ENCODE peak calls at places on chromosomes 13 and 19, in five cellular contexts. Y is HepG2, S is K562, L is GM12878, U is H1. G is an unnamed sample.

GRCh38 chr19:50724522-50725217 is 1.5 kb downstream of the CLEC11A start:
- DNase-seq in U (peak), L (peak), Y (peak), S (peak), G (peak)

GRCh38 chr13:94525781-94526180 is 46.3 kb upstream of the DCT start:
- DNase-seq in U (no peak), S (no peak), L (no peak), Y (no peak), G (no peak)

GRCh38 chr13:44739120-44739519 is 163.0 kb upstream of the TSC22D1 start:
- DNase-seq in L (no peak), U (no peak), S (no peak), Y (no peak), G (no peak)

GRCh38 chr19:41426952-41427646 is at the start of gene B3GNT8:
- DNase-seq in Y (peak), L (no peak), S (peak), U (peak), G (peak)

GRCh38 chr13:25683056-25683455 is 311.3 kb downstream of the ATP8A2 start:
- DNase-seq in L (no peak), S (no peak), Y (no peak), U (no peak), G (no peak)

GRCh38 chr19:50536662-50537305 is 23.1 kb upstream of the ASPDH start:
- DNase-seq in U (no peak), Y (no peak), S (no peak), L (no peak), G (no peak)

GRCh38 chr19:19468424-19469050 is 46.8 kb downstream of the TSSK6 start:
- DNase-seq in Y (no peak), L (no peak), U (no peak), S (no peak), G (no peak)

GRCh38 chr13:21137696-21138095 is 38.7 kb downstream of the SKA3 start:
- DNase-seq in Y (peak), S (no peak), U (no peak), L (no peak), G (no peak)

GRCh38 chr13:113584870-113585671 is 518 bp downstream of the TFDP1 start:
- DNase-seq in U (peak), L (no peak), S (peak), Y (no peak), G (no peak)

GRCh38 chr13:81487151-81487550 is 1146.2 kb upstream of the SPRY2 start:
- DNase-seq in L (no peak), S (no peak), Y (peak), U (peak), G (peak)

GRCh38 chr13:50340566-50341287 is 325.5 kb downstream of the KCNRG start:
- DNase-seq in L (no peak), Y (no peak), S (no peak), U (no peak), G (no peak)

GRCh38 chr13:33676700-33677048 is 141.3 kb upstream of the RFC3 start:
- DNase-seq in S (no peak), U (no peak), L (no peak), Y (peak), G (no peak)

GRCh38 chr19:17933414-17934129 is 757 bp downstream of the CCDC124 start:
- DNase-seq in Y (peak), L (no peak), U (no peak), S (peak), G (no peak)

GRCh38 chr13:33787051-33787591 is 30.8 kb upstream of the RFC3 start:
- DNase-seq in U (no peak), L (peak), Y (no peak), S (no peak), G (no peak)

GRCh38 chr13:97435794-97436193 is 1.8 kb downstream of the RAP2A start:
- DNase-seq in Y (no peak), U (no peak), S (no peak), L (no peak), G (no peak)

GRCh38 chr13:71797487-71797886 is 69.5 kb downstream of the DACH1 start:
- DNase-seq in Y (no peak), U (no peak), S (no peak), L (no peak), G (no peak)

GRCh38 chr13:48235100-48235813 is 2.3 kb downstream of the ITM2B start:
- DNase-seq in L (peak), Y (no peak), U (no peak), S (no peak), G (no peak)

GRCh38 chr19:45972081-45972943 is 1.4 kb downstream of the NOVA2 start:
- DNase-seq in S (peak), Y (no peak), U (peak), L (no peak), G (no peak)

GRCh38 chr19:52658595-52658994 is 20.4 kb upstream of the ZNF83 start:
- DNase-seq in Y (peak), L (no peak), U (no peak), S (no peak), G (no peak)

GRCh38 chr19:58406818-58407657 is 1.4 kb upstream of the ZNF584 start:
- DNase-seq in Y (peak), L (no peak), S (no peak), U (no peak), G (no peak)

GRCh38 chr13:75418997-75419396 is 63.0 kb downstream of the TBC1D4 start:
- DNase-seq in S (no peak), L (no peak), Y (no peak), U (no peak), G (no peak)

GRCh38 chr19:17946965-17947784 is 14.4 kb downstream of the CCDC124 start:
- DNase-seq in S (no peak), L (no peak), U (peak), Y (peak), G (no peak)

GRCh38 chr13:101529419-101529818 is 76.9 kb downstream of the ITGBL1 start:
- DNase-seq in U (no peak), S (no peak), Y (no peak), L (no peak), G (no peak)

GRCh38 chr19:7658219-7658686 is 10.6 kb upstream of the RETN start:
- DNase-seq in Y (no peak), U (no peak), S (no peak), L (peak), G (no peak)

GRCh38 chr19:495440-496332 is 600 bp upstream of the MADCAM1 start:
- DNase-seq in S (peak), L (no peak), Y (no peak), U (peak), G (peak)

GRCh38 chr13:51644649-51645048 is 60.4 kb downstream of the WDFY2 start:
- DNase-seq in L (no peak), U (no peak), S (no peak), Y (no peak), G (no peak)

GRCh38 chr19:34962945-34963530 is 991 bp downstream of the ZNF792 start:
- DNase-seq in S (peak), U (no peak), L (no peak), Y (no peak), G (no peak)

GRCh38 chr13:28220166-28220565 is 81.8 kb downstream of the PAN3 start:
- DNase-seq in U (no peak), S (no peak), L (no peak), Y (no peak), G (no peak)

GRCh38 chr13:109687559-109688448 is 98.6 kb downstream of the IRS2 start:
- DNase-seq in U (no peak), S (no peak), L (no peak), Y (no peak), G (no peak)
- TF ChIP-seq ATF2 in U (no peak), S (no peak), L (no peak), Y (no peak), G (no peak)

DNA sequence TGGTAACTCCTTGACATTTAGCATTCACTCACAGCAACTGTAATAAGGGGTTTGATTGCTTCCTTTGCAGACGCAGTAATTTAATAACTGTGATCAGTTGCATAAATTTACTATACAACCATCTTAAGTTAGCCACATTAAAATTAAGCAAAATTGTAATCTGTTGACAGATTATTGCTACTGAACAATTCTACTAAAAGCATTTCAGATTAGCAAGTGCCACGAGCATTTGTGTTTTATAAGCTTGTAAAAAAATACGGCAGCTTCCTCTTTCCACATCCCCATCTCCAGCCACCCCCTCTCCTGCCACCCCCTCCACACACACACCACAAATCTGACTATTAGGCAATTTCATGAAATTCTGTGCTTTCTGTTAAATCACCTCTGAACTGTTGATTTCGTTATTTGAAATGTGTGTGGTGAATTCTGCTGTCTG is 44.3 kb downstream of the TSHZ3 start:
- DNase-seq in L (no peak), S (no peak), Y (no peak), U (no peak), G (no peak)
- TF ChIP-seq ATF2 in L (no peak), S (no peak), Y (no peak), U (no peak), G (no peak)

DNA sequence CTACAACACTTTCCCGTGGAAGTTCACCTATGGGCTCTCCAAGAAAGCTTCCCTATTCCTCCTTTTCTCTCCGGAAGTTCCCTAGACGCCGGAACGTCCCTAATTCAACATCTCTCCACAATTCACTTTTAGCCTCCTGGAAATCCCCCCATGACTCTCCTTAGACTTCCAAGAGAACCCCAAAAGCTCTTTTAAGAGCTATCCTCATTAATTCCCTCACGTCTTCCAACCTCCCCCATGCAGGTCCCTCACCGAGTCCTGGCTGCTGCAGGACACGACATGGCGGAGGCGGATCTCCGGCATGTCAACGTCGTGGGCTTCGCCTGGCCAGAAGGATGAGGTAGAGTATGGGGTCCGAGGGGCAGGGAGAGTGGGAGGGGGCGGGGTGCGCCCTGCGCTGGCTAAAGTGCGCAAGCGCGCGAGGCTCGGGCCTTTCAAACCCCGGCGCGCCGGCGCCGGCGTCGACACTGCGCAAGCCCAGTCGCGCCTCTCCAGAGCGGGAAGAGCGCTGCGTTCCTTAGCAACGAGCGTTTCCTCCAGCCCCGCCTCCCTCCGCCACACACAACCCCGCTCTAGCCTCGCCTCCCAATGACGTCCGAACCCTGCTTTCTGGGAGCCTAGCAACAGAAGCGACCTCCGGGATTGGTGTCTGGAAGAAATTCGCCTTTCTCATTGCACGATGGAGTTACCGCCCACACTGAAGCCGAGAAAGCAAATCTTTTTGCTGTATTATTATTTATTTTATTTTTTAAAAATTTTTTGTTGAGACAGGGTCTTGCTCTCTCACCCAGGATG is at the start of the genes PINLYP and XRCC1:
- DNase-seq in U (peak), L (peak), S (peak), Y (peak), G (peak)
- TF ChIP-seq ATF2 in U (no peak), L (no peak), S (no peak), Y (no peak), G (no peak)

DNA sequence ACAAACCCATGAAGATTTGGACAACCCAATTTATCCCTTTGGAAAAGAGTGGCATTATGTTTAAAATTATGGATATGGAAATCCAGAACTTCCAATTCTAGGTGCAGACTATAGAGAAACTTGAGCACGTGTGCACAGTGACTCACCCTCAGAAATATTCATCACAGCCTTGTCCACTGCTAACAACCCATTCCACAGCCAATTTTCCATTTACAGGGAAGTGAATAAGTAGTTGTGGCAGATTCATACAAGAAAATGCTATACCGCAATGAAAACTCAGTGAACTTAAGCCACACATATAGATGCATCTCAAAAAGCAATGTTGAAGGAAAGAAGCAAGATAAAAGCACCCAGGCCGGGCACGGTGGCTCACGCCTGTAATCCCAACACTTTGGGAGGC is 133.3 kb downstream of the USP12 start:
- DNase-seq in Y (no peak), U (no peak), L (no peak), S (no peak), G (no peak)
- TF ChIP-seq ATF2 in Y (no peak), U (no peak), L (no peak), S (no peak), G (no peak)

GRCh38 chr13:24306632-24307031 is 2.7 kb upstream of the C1QTNF9 start:
- DNase-seq in U (no peak), S (no peak), Y (peak), L (no peak), G (no peak)
- TF ChIP-seq ATF2 in U (no peak), S (no peak), Y (no peak), L (no peak), G (no peak)

GRCh38 chr19:55882626-55883025 is 46.3 kb downstream of the NLRP4 start:
- DNase-seq in S (no peak), L (no peak), U (no peak), Y (no peak), G (no peak)

GRCh38 chr19:55877211-55877610 is 40.9 kb downstream of the NLRP4 start:
- DNase-seq in S (no peak), Y (no peak), U (no peak), L (no peak), G (no peak)
- TF ChIP-seq ATF2 in S (no peak), Y (no peak), U (no peak), L (no peak), G (no peak)

G was measured in WTC11.